ENCODE peak calls at places on chromosomes 4 and X, in six cellular contexts. X is ACHN; E is activated CD8-positive, alpha-beta memory T cell treated with anti-CD3 and anti-CD28 coated beads, Interleukin-2, amount 50 U/mL, for 48 hours; I is OCI-LY7; G is stimulated activated CD4-positive, alpha-beta T cell treated with anti-CD3 and anti-CD28 coated beads, Interleukin-15, amount 100 ng/mL, for 1 hour; F is mucosa of descending colon. B is an unnamed sample.

GRCh38 chr4:115234405-115235093 is 121.1 kb upstream of the NDST4 start:
- DNase-seq in X (peak; percentile 50), E (no peak), I (peak; percentile 37), G (no peak), F (peak; percentile 12), B (no peak)

GRCh38 chr4:143587703-143588102 is 74.2 kb downstream of the SMARCA5 start:
- DNase-seq in X (peak; percentile 4), E (no peak), I (no peak), G (no peak), F (no peak), B (no peak)

GRCh38 chr4:146585761-146586333 is 52.8 kb upstream of the POU4F2 start:
- DNase-seq in X (no peak), E (no peak), I (no peak), G (no peak), F (no peak), B (no peak)

GRCh38 chr4:45063701-45064100 is 337.3 kb upstream of the GNPDA2 start:
- DNase-seq in X (no peak), E (no peak), I (no peak), G (no peak), F (no peak), B (no peak)

GRCh38 chrX:7055386-7056137 is 92.0 kb upstream of the STS start:
- DNase-seq in X (no peak), E (no peak), I (peak; percentile 55), G (no peak), F (peak; percentile 59), B (no peak)

GRCh38 chrX:13815664-13816063 is 1.2 kb downstream of the GPM6B start:
- DNase-seq in X (no peak), E (no peak), I (no peak), G (no peak), F (no peak), B (no peak)

GRCh38 chrX:84320023-84320422 is 132.0 kb upstream of the RPS6KA6 start:
- DNase-seq in X (no peak), E (no peak), I (no peak), G (no peak), F (no peak), B (no peak)

GRCh38 chr4:8329859-8330761 is 60.6 kb downstream of the HTRA3 start:
- DNase-seq in X (no peak), E (no peak), I (no peak), G (no peak), F (no peak), B (peak; percentile 43)

GRCh38 chrX:12497832-12498591 is 293.2 kb upstream of the PRPS2 start:
- DNase-seq in X (peak; percentile 4), E (peak; percentile 45), I (peak; percentile 59), G (no peak), F (peak; percentile 1), B (no peak)

GRCh38 chr4:48268956-48269860 is at the start of gene TEC:
- DNase-seq in X (peak; percentile 74), E (peak; percentile 79), I (peak; percentile 34), G (no peak), F (peak; percentile 63), B (no peak)

GRCh38 chrX:70253377-70254062 is 6.5 kb downstream of the P2RY4 start:
- DNase-seq in X (no peak), E (no peak), I (no peak), G (no peak), F (no peak), B (no peak)

GRCh38 chrX:150696264-150696789 is 3.1 kb downstream of the MTMR1 start:
- DNase-seq in X (no peak), E (no peak), I (peak; percentile 69), G (no peak), F (no peak), B (no peak)

GRCh38 chr4:7120341-7120740 is 52.5 kb upstream of the GRPEL1 start:
- DNase-seq in X (no peak), E (no peak), I (no peak), G (no peak), F (no peak), B (no peak)

GRCh38 chrX:142250502-142250901 is 45.4 kb upstream of the MAGEC2 start:
- DNase-seq in X (no peak), E (no peak), I (no peak), G (no peak), F (no peak), B (no peak)

GRCh38 chrX:15816453-15816838 is 26.2 kb downstream of the ZRSR2 start:
- DNase-seq in X (no peak), E (no peak), I (no peak), G (no peak), F (no peak), B (no peak)

GRCh38 chr4:137417676-137418075 is 114.6 kb downstream of the PCDH18 start:
- DNase-seq in X (no peak), E (no peak), I (no peak), G (no peak), F (no peak), B (no peak)

GRCh38 chrX:10393899-10394298 is 226.5 kb downstream of the MID1 start:
- DNase-seq in X (no peak), E (no peak), I (no peak), G (no peak), F (no peak), B (no peak)

GRCh38 chrX:23389196-23389792 is 54.6 kb downstream of the PTCHD1 start:
- DNase-seq in X (no peak), E (no peak), I (no peak), G (no peak), F (no peak), B (no peak)

GRCh38 chrX:19625612-19626011 is 110.3 kb upstream of the MAP3K15 start:
- DNase-seq in X (no peak), E (peak; percentile 60), I (no peak), G (no peak), F (no peak), B (no peak)

GRCh38 chrX:155997436-155997835 is at the start of gene IL9R:
- DNase-seq in X (no peak), E (peak; percentile 73), I (no peak), G (no peak), F (peak; percentile 25), B (no peak)

GRCh38 chrX:72002886-72003285 is 92.2 kb downstream of the NHSL2 start:
- DNase-seq in X (no peak), E (no peak), I (no peak), G (no peak), F (no peak), B (no peak)

GRCh38 chrX:68934421-68934820 is 105.6 kb downstream of the EFNB1 start:
- DNase-seq in X (no peak), E (no peak), I (no peak), G (no peak), F (peak; percentile 38), B (no peak)

GRCh38 chrX:151729056-151729725 is 5.4 kb upstream of the CNGA2 start:
- DNase-seq in X (no peak), E (no peak), I (no peak), G (no peak), F (no peak), B (no peak)